ENCODE peak calls at places on chromosomes 4 and X, in four cellular contexts. G is stimulated activated CD4-positive, alpha-beta T cell treated with anti-CD3 and anti-CD28 coated beads, Interleukin-2, amount 100 ng/mL, for 4 hours; F is SK-N-SH; N is Karpas-422. M is an unnamed sample.

GRCh38 chr4:168877407-168877778 is 132.7 kb downstream of the CBR4 start:
- DNase-seq in F (no peak), N (no peak), G (no peak), M (no peak)

GRCh38 chr4:26992657-26993361 is 132.2 kb downstream of the STIM2 start:
- DNase-seq in G (no peak), N (peak; percentile 94), F (no peak), M (no peak)

GRCh38 chr4:152258804-152259708 is 276.8 kb downstream of the FBXW7 start:
- DNase-seq in G (no peak), N (no peak), F (no peak), M (peak; percentile 88)

GRCh38 chrX:129496625-129497024 is 26.7 kb downstream of the SMARCA1 start:
- DNase-seq in F (no peak), G (no peak), N (no peak), M (peak; percentile 11)

GRCh38 chr4:86508436-86508835 is 85.7 kb upstream of the PTPN13 start:
- DNase-seq in F (no peak), N (no peak), G (no peak), M (peak; percentile 73)

GRCh38 chrX:13059269-13059668 is 14.8 kb upstream of the FAM9C start:
- DNase-seq in F (no peak), G (no peak), N (no peak), M (peak; percentile 3)

GRCh38 chrX:70046978-70047377 is 2.8 kb downstream of the AWAT2 start:
- DNase-seq in G (no peak), N (no peak), F (no peak), M (no peak)

GRCh38 chr4:2245787-2246275 is 3.9 kb upstream of the HAUS3 start:
- DNase-seq in F (no peak), N (no peak), G (no peak), M (no peak)

GRCh38 chrX:68830486-68831404 is 1.9 kb downstream of the EFNB1 start:
- DNase-seq in G (no peak), N (no peak), F (peak; percentile 44), M (no peak)